ENCODE peak calls at places on chromosomes 1 and 21, in ten cellular contexts. O is SJSA1, L is choroid plexus epithelial cell, W is H7, K is fibroblast of mammary gland, F is neuronal stem cell, H is HL-60, D is Peyer's patch, P is cardiac muscle cell, A is K562. N is an unnamed sample.

GRCh38 chr1:71542155-71542554 is 461.3 kb upstream of the ZRANB2 start:
- DNase-seq in P (no peak), K (no peak), F (no peak), A (no peak), D (no peak), W (no peak), L (no peak), H (no peak), O (no peak), N (no peak)

GRCh38 chr1:10774615-10775310 is 21.7 kb downstream of the CASZ1 start:
- DNase-seq in D (no peak), W (no peak), F (no peak), A (no peak), O (no peak), P (no peak), L (no peak), K (no peak), H (no peak), N (no peak)

GRCh38 chr1:156670791-156671190 is 6.4 kb downstream of the NES start:
- DNase-seq in H (no peak), F (no peak), L (no peak), O (no peak), D (no peak), W (no peak), A (peak), P (no peak), K (no peak), N (no peak)

GRCh38 chr1:209552406-209553264 is 30.9 kb upstream of the CAMK1G start:
- DNase-seq in O (no peak), A (no peak), H (no peak), W (no peak), K (peak), L (no peak), D (no peak), P (no peak), F (no peak), N (no peak)

GRCh38 chr1:65049941-65050713 is 83.8 kb upstream of the JAK1 start:
- DNase-seq in O (no peak), F (no peak), A (no peak), D (no peak), K (no peak), L (no peak), W (no peak), H (no peak), P (no peak), N (no peak)

GRCh38 chr1:37958690-37959089 is 11.8 kb upstream of the INPP5B start:
- DNase-seq in H (no peak), K (peak), P (no peak), F (no peak), L (peak), A (no peak), D (no peak), W (no peak), O (peak), N (no peak)

GRCh38 chr1:177164380-177165068 is at the start of gene ASTN1:
- DNase-seq in W (peak), F (peak), K (no peak), O (no peak), H (no peak), L (no peak), A (no peak), D (no peak), P (peak), N (no peak)

GRCh38 chr1:162632234-162632666 is at the start of gene DDR2:
- DNase-seq in O (peak), D (no peak), K (peak), L (peak), F (no peak), H (no peak), W (no peak), A (no peak), P (no peak), N (no peak)

GRCh38 chr1:20426923-20427322 is 59.1 kb downstream of the CAMK2N1 start:
- DNase-seq in A (no peak), H (no peak), K (peak), F (no peak), W (no peak), L (peak), D (no peak), O (peak), P (no peak), N (no peak)

GRCh38 chr1:25782608-25783201 is 17.3 kb upstream of the SELENON start:
- DNase-seq in W (peak), L (no peak), F (no peak), O (no peak), D (no peak), H (no peak), P (no peak), K (no peak), A (peak), N (no peak)

GRCh38 chr21:41426656-41427311 is 745 bp downstream of the MX1 start:
- DNase-seq in H (no peak), L (no peak), O (no peak), W (peak), P (no peak), K (no peak), F (no peak), A (no peak), D (peak), N (peak)

GRCh38 chr1:205985330-205986005 is 17.7 kb downstream of the RAB7B start:
- DNase-seq in O (no peak), W (no peak), K (peak), A (no peak), D (no peak), L (no peak), F (no peak), H (no peak), P (no peak), N (no peak)

GRCh38 chr21:37348664-37349063 is 17.9 kb upstream of the DYRK1A start:
- DNase-seq in D (no peak), F (no peak), P (no peak), K (no peak), H (no peak), O (no peak), L (no peak), A (peak), W (no peak), N (no peak)

GRCh38 chr1:147496571-147496970 is 44.7 kb upstream of the BCL9 start:
- DNase-seq in O (no peak), P (no peak), A (no peak), D (no peak), K (peak), F (no peak), W (peak), L (peak), H (no peak), N (no peak)

GRCh38 chr1:25875856-25876692 is 566 bp upstream of the PAQR7 start:
- DNase-seq in K (no peak), F (no peak), W (peak), L (no peak), O (no peak), A (no peak), P (peak), H (no peak), D (no peak), N (peak)

GRCh38 chr1:31765041-31765467 is 914 bp upstream of the ADGRB2 start:
- DNase-seq in F (no peak), P (peak), L (no peak), K (peak), A (peak), W (no peak), H (peak), D (no peak), O (peak), N (peak)

GRCh38 chr1:15283500-15283899 is 36.5 kb downstream of the FHAD1 start:
- DNase-seq in O (peak), W (no peak), L (no peak), D (no peak), F (no peak), K (peak), P (no peak), A (no peak), H (no peak), N (no peak)

GRCh38 chr1:58391514-58391913 is 155.0 kb downstream of the OMA1 start:
- DNase-seq in K (no peak), L (no peak), O (no peak), P (no peak), W (no peak), H (no peak), D (no peak), F (no peak), A (no peak), N (no peak)

GRCh38 chr1:240720891-240721450 is 109.0 kb upstream of the GREM2 start:
- DNase-seq in O (no peak), F (no peak), W (no peak), K (peak), P (no peak), A (no peak), L (no peak), D (no peak), H (no peak), N (no peak)

GRCh38 chr1:11640101-11640500 is 14.1 kb downstream of the FBXO2 start:
- DNase-seq in L (no peak), W (no peak), O (no peak), H (no peak), D (no peak), A (no peak), K (no peak), F (no peak), P (no peak), N (no peak)

GRCh38 chr1:201888282-201889033 is at the start of gene SHISA4:
- DNase-seq in L (peak), O (peak), P (peak), H (no peak), K (peak), A (peak), F (peak), W (peak), D (peak), N (no peak)

GRCh38 chr21:33070921-33071877 is 1.3 kb downstream of the OLIG1 start:
- DNase-seq in D (no peak), P (peak), L (peak), K (no peak), A (no peak), W (peak), O (no peak), F (no peak), H (peak), N (no peak)

GRCh38 chr1:39127513-39127912 is 77.0 kb upstream of the MACF1 start:
- DNase-seq in H (no peak), P (peak), F (peak), W (no peak), D (no peak), K (peak), A (peak), L (peak), O (no peak), N (no peak)

GRCh38 chr1:117093091-117093534 is 28.4 kb downstream of the TRIM45 start:
- DNase-seq in P (peak), F (peak), D (no peak), A (peak), O (peak), W (peak), H (no peak), L (peak), K (peak), N (no peak)

GRCh38 chr21:37516998-37517397 is 150.4 kb downstream of the DYRK1A start:
- DNase-seq in D (no peak), L (no peak), W (no peak), A (no peak), H (no peak), O (no peak), F (no peak), K (no peak), P (no peak), N (no peak)

GRCh38 chr1:165854101-165854845 is 26.9 kb downstream of the UCK2 start:
- DNase-seq in L (peak), W (no peak), K (peak), P (peak), D (no peak), H (peak), O (peak), F (no peak), A (no peak), N (no peak)

GRCh38 chr21:43361493-43362296 is 65.2 kb downstream of the SIK1 start:
- DNase-seq in L (peak), O (no peak), W (peak), H (no peak), K (peak), F (no peak), A (no peak), P (no peak), D (peak), N (peak)

GRCh38 chr21:15221799-15222386 is 157.1 kb upstream of the NRIP1 start:
- DNase-seq in P (peak), L (peak), D (no peak), A (peak), F (peak), H (peak), K (peak), W (peak), O (no peak), N (no peak)

GRCh38 chr1:159889821-159890252 is 10.1 kb downstream of the CFAP45 start:
- DNase-seq in D (no peak), L (peak), W (no peak), A (peak), H (peak), K (peak), O (peak), P (no peak), F (peak), N (no peak)

GRCh38 chr1:17441265-17441992 is 2.0 kb upstream of the RCC2 start:
- DNase-seq in W (peak), L (peak), P (no peak), F (no peak), H (peak), O (peak), D (no peak), K (peak), A (peak), N (no peak)

GRCh38 chr1:94209425-94209824 is 28.0 kb downstream of the ARHGAP29 start:
- DNase-seq in F (no peak), D (no peak), H (no peak), K (peak), P (no peak), L (peak), O (no peak), W (no peak), A (no peak), N (no peak)

GRCh38 chr1:109466440-109467300 is at the start of gene SYPL2:
- DNase-seq in F (no peak), D (no peak), H (no peak), O (peak), W (peak), K (peak), P (peak), L (peak), A (peak), N (no peak)

GRCh38 chr1:213750231-213751063 is 237.3 kb upstream of the PROX1 start:
- DNase-seq in K (no peak), D (no peak), O (no peak), F (no peak), L (no peak), W (no peak), H (no peak), P (no peak), A (no peak), N (no peak)

DNA sequence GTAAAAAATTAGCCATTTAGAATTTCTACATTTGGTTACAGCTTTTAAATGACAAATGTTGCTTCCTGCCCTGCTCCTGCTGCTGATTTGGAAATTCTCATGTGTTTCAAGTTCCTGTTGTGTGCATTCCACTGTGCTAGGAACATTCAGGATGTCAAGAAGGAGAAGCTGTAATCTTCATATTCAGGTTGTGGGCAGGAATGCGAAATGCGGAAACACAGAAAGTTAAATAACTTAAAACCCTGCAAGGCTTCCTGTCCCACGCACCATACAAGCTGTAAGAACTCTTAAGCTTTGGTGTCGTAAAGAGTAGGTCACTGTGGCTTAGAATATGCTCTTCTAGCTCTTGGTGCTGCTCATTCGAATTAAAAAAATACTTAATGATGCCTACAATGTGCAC is 52.6 kb downstream of the S100B start:
- DNase-seq in W (no peak), D (no peak), A (no peak), K (no peak), P (no peak), F (no peak), O (no peak), H (peak), L (no peak), N (no peak)
- H3K4me3 ChIP-seq in W (no peak), D (no peak), A (no peak), K (no peak), P (no peak), F (no peak), O (no peak), H (no peak), L (no peak), N (peak)

DNA sequence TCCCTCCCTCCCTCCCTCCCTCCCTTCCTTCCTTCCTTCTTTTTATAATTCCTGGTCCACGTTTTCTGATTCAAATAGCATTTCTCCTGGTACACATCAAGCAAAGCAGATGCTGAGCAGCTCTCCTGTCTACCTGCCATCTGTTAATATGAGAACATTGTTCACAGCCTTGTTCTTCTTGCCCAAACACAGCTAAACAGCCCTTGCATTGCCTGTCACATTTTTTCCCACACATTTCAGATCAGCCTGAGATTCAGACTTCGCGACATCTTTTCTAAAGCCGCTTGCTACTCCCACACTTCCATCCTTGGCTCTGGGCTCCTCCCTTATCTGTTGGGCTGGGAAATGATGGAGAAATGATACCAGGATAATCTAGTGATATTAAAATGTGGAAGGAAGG is 200.5 kb downstream of the PCP4 start:
- DNase-seq in F (no peak), L (no peak), P (no peak), W (no peak), A (no peak), O (no peak), H (no peak), D (no peak), K (no peak), N (no peak)
- H3K4me3 ChIP-seq in F (no peak), L (no peak), P (no peak), W (no peak), A (no peak), O (no peak), H (no peak), D (no peak), K (no peak), N (no peak)

GRCh38 chr1:113686891-113687624 is 72.2 kb downstream of the PHTF1 start:
- DNase-seq in K (peak), F (no peak), A (no peak), H (no peak), P (no peak), O (no peak), W (no peak), L (peak), D (no peak), N (no peak)

GRCh38 chr1:113681596-113682337 is 77.5 kb downstream of the PHTF1 start:
- DNase-seq in L (no peak), F (no peak), D (no peak), O (no peak), A (peak), H (no peak), P (no peak), W (no peak), K (peak), N (no peak)

GRCh38 chr1:113683384-113684152 is 75.7 kb downstream of the PHTF1 start:
- DNase-seq in F (no peak), K (peak), D (no peak), L (peak), A (no peak), O (no peak), W (no peak), H (no peak), P (no peak), N (no peak)

GRCh38 chr1:113684153-113684541 is 75.1 kb downstream of the PHTF1 start:
- DNase-seq in F (no peak), L (peak), D (no peak), W (no peak), K (peak), H (no peak), O (no peak), A (peak), P (no peak), N (no peak)
- H3K4me3 ChIP-seq in F (no peak), L (no peak), D (no peak), W (no peak), K (no peak), H (no peak), O (no peak), A (no peak), P (no peak), N (no peak)

DNA sequence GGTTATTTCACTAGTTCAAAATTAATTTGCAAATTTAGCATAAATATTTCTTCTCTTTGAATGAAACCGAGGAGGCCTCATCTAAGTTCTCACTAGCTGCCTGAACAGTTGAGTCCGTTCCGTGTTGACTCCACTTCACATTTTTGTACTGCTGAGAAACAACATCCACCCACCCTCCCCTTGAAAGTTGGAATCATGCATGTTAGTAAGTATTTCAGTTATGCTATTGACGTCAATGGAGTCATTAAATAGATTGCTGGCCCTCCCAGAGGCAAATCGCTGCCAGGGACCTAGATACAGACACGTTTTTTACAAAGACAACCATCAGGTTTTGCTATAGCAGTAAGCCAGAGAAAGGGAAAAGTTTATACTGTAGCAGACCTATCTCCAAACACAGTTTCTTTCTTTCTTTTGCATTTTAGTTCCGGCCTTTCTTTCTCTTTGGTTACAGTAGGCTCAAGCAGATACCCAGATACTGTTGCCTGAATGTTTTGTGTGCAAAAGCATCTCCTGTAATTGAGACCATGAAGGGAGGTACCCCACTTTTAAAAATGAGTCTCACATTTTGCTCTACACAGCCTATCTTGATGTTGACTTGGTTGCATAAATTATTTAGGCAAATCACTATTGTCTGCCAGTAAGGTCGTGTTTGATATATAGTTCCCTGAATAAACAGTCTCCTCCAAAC is 262.6 kb upstream of the SGIP1 start:
- DNase-seq in D (peak), L (peak), H (no peak), W (peak), A (peak), K (peak), P (peak), O (peak), F (peak), N (no peak)
- H3K4me3 ChIP-seq in D (no peak), L (peak), H (no peak), W (no peak), A (no peak), K (no peak), P (no peak), O (peak), F (no peak), N (no peak)

DNA sequence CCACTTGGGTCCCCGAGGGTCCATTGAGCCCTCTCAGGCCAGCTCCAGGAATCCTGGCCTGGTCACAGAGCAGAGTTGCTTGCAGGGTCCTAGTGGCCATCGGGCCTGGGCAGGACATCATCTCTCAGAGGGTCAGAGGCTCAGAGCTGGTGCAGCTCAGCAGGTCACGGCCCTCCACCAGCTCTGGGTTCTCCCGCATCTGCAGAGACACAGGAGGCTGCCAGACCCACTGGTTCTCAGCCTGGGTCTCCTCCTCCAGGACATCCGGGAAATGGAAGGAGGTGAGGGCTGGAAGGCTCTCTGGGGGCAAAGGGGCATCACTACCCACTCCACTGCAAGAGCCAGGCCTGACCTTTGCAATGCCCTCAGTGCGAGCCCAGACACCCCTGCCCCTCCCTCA is 6.5 kb downstream of the TMEM54 start:
- DNase-seq in L (no peak), H (no peak), W (peak), F (no peak), A (no peak), D (no peak), O (no peak), P (no peak), K (no peak), N (no peak)
- H3K4me3 ChIP-seq in L (no peak), H (no peak), W (no peak), F (no peak), A (no peak), D (no peak), O (no peak), P (no peak), K (no peak), N (no peak)

GRCh38 chr1:230148768-230149469 is 81.9 kb downstream of the GALNT2 start:
- DNase-seq in O (no peak), W (no peak), P (no peak), L (no peak), K (no peak), F (no peak), H (no peak), A (no peak), D (no peak), N (no peak)

GRCh38 chr1:230147253-230148193 is 80.5 kb downstream of the GALNT2 start:
- DNase-seq in H (peak), L (peak), P (no peak), W (no peak), F (no peak), O (no peak), K (no peak), A (no peak), D (no peak), N (no peak)

GRCh38 chr1:230148194-230148581 is 81.2 kb downstream of the GALNT2 start:
- DNase-seq in A (peak), P (no peak), L (no peak), K (no peak), O (no peak), D (no peak), F (no peak), W (no peak), H (no peak), N (no peak)

GRCh38 chr1:230151924-230152468 is 85.0 kb downstream of the GALNT2 start:
- DNase-seq in A (no peak), K (no peak), P (no peak), D (no peak), L (no peak), W (no peak), H (no peak), F (no peak), O (no peak), N (no peak)

GRCh38 chr1:230149751-230150584 is 82.9 kb downstream of the GALNT2 start:
- DNase-seq in K (no peak), L (peak), W (no peak), A (peak), D (peak), O (no peak), F (no peak), P (no peak), H (peak), N (no peak)
- H3K4me3 ChIP-seq in K (no peak), L (no peak), W (no peak), A (peak), D (peak), O (no peak), F (no peak), P (no peak), H (peak), N (no peak)

N was measured in CD8-positive, alpha-beta T cell.